ENCODE peak calls at places on chromosomes 6 and 20, in seven cellular contexts. V is NCI-H1694 treated with DMSO at 0.1 percent for 48 hours; P is stimulated activated CD4-positive, alpha-beta T cell treated with anti-CD3 and anti-CD28 coated beads, Interleukin-2, amount 100 ng/mL, for 24 hours; N is omental fat pad; H is cerebellar cortex; B is LHCN-M2; X is left colon. L is an unnamed sample.

GRCh38 chr6:10626154-10626741 is 68.2 kb downstream of the C6orf52 start:
- DNase-seq in B (no peak), X (no peak), V (no peak), N (no peak), H (no peak), P (no peak), L (no peak)

GRCh38 chr20:6583134-6583738 is 184.2 kb upstream of the BMP2 start:
- DNase-seq in N (no peak), X (no peak), V (peak; percentile 18), H (peak; percentile 6), B (peak; percentile 70), P (no peak), L (no peak)

GRCh38 chr6:8085053-8085511 is 17.3 kb downstream of the EEF1E1 start:
- DNase-seq in X (no peak), V (no peak), B (peak; percentile 96), H (no peak), N (no peak), P (no peak), L (peak; percentile 71)

GRCh38 chr6:130794686-130795085 is 32.5 kb upstream of the SMLR1 start:
- DNase-seq in P (no peak), X (no peak), V (no peak), B (no peak), H (no peak), N (no peak), L (no peak)

GRCh38 chr20:3741846-3742458 is 9.5 kb downstream of the HSPA12B start:
- DNase-seq in P (no peak), B (no peak), N (no peak), X (no peak), H (no peak), V (no peak), L (no peak)

GRCh38 chr6:18330548-18331066 is 56.5 kb upstream of the RNF144B start:
- DNase-seq in H (no peak), X (no peak), V (no peak), P (no peak), N (no peak), B (no peak), L (no peak)

GRCh38 chr20:52959125-52959524 is 13.0 kb upstream of the TSHZ2 start:
- DNase-seq in P (no peak), H (no peak), V (peak; percentile 3), X (no peak), B (peak; percentile 21), N (no peak), L (no peak)

GRCh38 chr6:77786935-77787629 is 134.2 kb downstream of the MEI4 start:
- DNase-seq in N (no peak), B (no peak), X (no peak), V (no peak), H (no peak), P (no peak), L (no peak)

GRCh38 chr20:48686238-48687096 is 141.3 kb downstream of the PREX1 start:
- DNase-seq in X (no peak), P (no peak), H (peak; percentile 17), N (no peak), B (no peak), V (no peak), L (peak; percentile 34)

GRCh38 chr6:38350882-38351281 is 288.8 kb downstream of the BTBD9 start:
- DNase-seq in P (no peak), N (no peak), H (no peak), V (no peak), X (no peak), B (no peak), L (peak; percentile 83)

GRCh38 chr6:157999100-158000051 is 17.7 kb downstream of the SYNJ2 start:
- DNase-seq in P (no peak), X (no peak), V (no peak), H (no peak), N (no peak), B (no peak), L (no peak)

GRCh38 chr6:42086046-42086664 is 35.8 kb downstream of the TAF8 start:
- DNase-seq in P (no peak), N (no peak), X (no peak), B (no peak), V (no peak), H (no peak), L (no peak)

GRCh38 chr6:127090051-127090450 is 28.4 kb upstream of the RSPO3 start:
- DNase-seq in B (no peak), V (no peak), N (no peak), X (no peak), H (no peak), P (no peak), L (no peak)

GRCh38 chr6:15793288-15793687 is 130.5 kb upstream of the DTNBP1 start:
- DNase-seq in N (no peak), B (peak; percentile 61), P (no peak), X (no peak), H (no peak), V (no peak), L (no peak)

GRCh38 chr20:17730069-17730468 is 30.3 kb downstream of the BANF2 start:
- DNase-seq in H (no peak), B (no peak), N (no peak), P (no peak), X (no peak), V (no peak), L (no peak)

GRCh38 chr6:106631356-106631755 is 2.0 kb downstream of the QRSL1 start:
- DNase-seq in H (no peak), X (no peak), N (no peak), P (no peak), B (peak; percentile 62), V (no peak), L (no peak)

GRCh38 chr6:139540276-139540675 is 165.8 kb upstream of the CITED2 start:
- DNase-seq in H (peak; percentile 22), V (no peak), P (peak; percentile 27), N (no peak), B (peak; percentile 80), X (no peak), L (peak; percentile 72)